ENCODE peak calls at places on chromosome 11, in seven cellular contexts. U is Calu3, Q is choroid plexus epithelial cell, T is endodermal cell, F is mucosa of descending colon, S is fibroblast of lung, J is foreskin keratinocyte. P is an unnamed sample.

GRCh38 chr11:117821431-117821830 is 3.1 kb downstream of the FXYD2 start:
- DNase-seq in U (no peak), Q (no peak), T (no peak), F (no peak), S (no peak), J (no peak), P (no peak)

GRCh38 chr11:873723-874122 is 31.1 kb downstream of the TSPAN4 start:
- DNase-seq in U (no peak), Q (no peak), T (no peak), F (no peak), S (peak; percentile 49), J (no peak), P (no peak)

GRCh38 chr11:66368484-66368883 is 3.1 kb downstream of the SLC29A2 start:
- DNase-seq in U (no peak), Q (no peak), T (no peak), F (no peak), S (no peak), J (no peak), P (no peak)

GRCh38 chr11:109120341-109120740 is 301.6 kb upstream of the C11orf87 start:
- DNase-seq in U (no peak), Q (peak; percentile 56), T (no peak), F (no peak), S (no peak), J (no peak), P (no peak)

GRCh38 chr11:77611921-77612320 is 22.2 kb downstream of the AQP11 start:
- DNase-seq in U (no peak), Q (no peak), T (no peak), F (no peak), S (no peak), J (no peak), P (no peak)

GRCh38 chr11:32447252-32447651 is 11.9 kb upstream of the WT1 start:
- DNase-seq in U (no peak), Q (no peak), T (no peak), F (no peak), S (no peak), J (no peak), P (no peak)

GRCh38 chr11:22634897-22635629 is 9.4 kb upstream of the FANCF start:
- DNase-seq in U (peak; percentile 32), Q (peak; percentile 71), T (peak; percentile 83), F (peak; percentile 33), S (peak; percentile 51), J (peak; percentile 37), P (peak; percentile 14)

GRCh38 chr11:111429066-111429506 is 50.0 kb upstream of the POU2AF1 start:
- DNase-seq in U (peak; percentile 54), Q (peak; percentile 74), T (peak; percentile 87), F (peak; percentile 86), S (peak; percentile 71), J (no peak), P (no peak)

GRCh38 chr11:110296226-110297081 is at the start of gene RDX:
- DNase-seq in U (peak; percentile 76), Q (peak; percentile 65), T (peak; percentile 94), F (peak; percentile 64), S (peak; percentile 71), J (no peak), P (peak; percentile 51)

GRCh38 chr11:86003654-86004053 is 65.2 kb downstream of the PICALM start:
- DNase-seq in U (no peak), Q (no peak), T (no peak), F (no peak), S (no peak), J (peak; percentile 26), P (no peak)

GRCh38 chr11:40280161-40281054 is 1179.0 kb downstream of the LRRC4C start:
- DNase-seq in U (no peak), Q (no peak), T (no peak), F (no peak), S (no peak), J (no peak), P (no peak)

GRCh38 chr11:32374261-32374711 is 61.1 kb downstream of the WT1 start:
- DNase-seq in U (peak; percentile 25), Q (peak; percentile 46), T (peak; percentile 91), F (peak; percentile 68), S (peak; percentile 46), J (no peak), P (no peak)

GRCh38 chr11:45041556-45041955 is 90.9 kb upstream of the TP53I11 start:
- DNase-seq in U (no peak), Q (no peak), T (no peak), F (no peak), S (no peak), J (no peak), P (no peak)

GRCh38 chr11:8776209-8776608 is 93.6 kb downstream of the RPL27A start:
- DNase-seq in U (no peak), Q (no peak), T (peak; percentile 58), F (no peak), S (no peak), J (no peak), P (no peak)

GRCh38 chr11:110921742-110922200 is 209.5 kb upstream of the ARHGAP20 start:
- DNase-seq in U (no peak), Q (peak; percentile 70), T (peak; percentile 88), F (no peak), S (peak; percentile 62), J (no peak), P (peak; percentile 28)

GRCh38 chr11:84437129-84438123 is 1151.3 kb upstream of the CCDC90B start:
- DNase-seq in U (peak; percentile 39), Q (no peak), T (peak; percentile 96), F (peak; percentile 4), S (no peak), J (no peak), P (no peak)

GRCh38 chr11:46294365-46295309 is 17.2 kb downstream of the CREB3L1 start:
- DNase-seq in U (no peak), Q (peak; percentile 67), T (peak; percentile 92), F (no peak), S (peak; percentile 93), J (no peak), P (no peak)

GRCh38 chr11:60942970-60943565 is 8.9 kb downstream of the SLC15A3 start:
- DNase-seq in U (peak; percentile 76), Q (peak; percentile 51), T (no peak), F (peak; percentile 72), S (no peak), J (peak; percentile 61), P (no peak)

GRCh38 chr11:18313985-18314763 is 7.8 kb downstream of the HPS5 start:
- DNase-seq in U (no peak), Q (peak; percentile 75), T (peak; percentile 49), F (no peak), S (peak; percentile 15), J (no peak), P (no peak)

GRCh38 chr11:6357222-6357621 is 33.1 kb upstream of the SMPD1 start:
- DNase-seq in U (no peak), Q (peak; percentile 80), T (no peak), F (peak; percentile 35), S (peak; percentile 71), J (peak; percentile 30), P (peak; percentile 62)

GRCh38 chr11:21635359-21635758 is 557.5 kb upstream of the ANO5 start:
- DNase-seq in U (no peak), Q (no peak), T (no peak), F (no peak), S (no peak), J (no peak), P (no peak)

GRCh38 chr11:61543606-61544306 is 35.2 kb downstream of the LRRC10B start:
- DNase-seq in U (no peak), Q (peak; percentile 26), T (no peak), F (no peak), S (peak; percentile 82), J (no peak), P (no peak)

GRCh38 chr11:75577198-75577597 is 15.1 kb downstream of the SERPINH1 start:
- DNase-seq in U (peak; percentile 36), Q (peak; percentile 45), T (peak; percentile 88), F (peak; percentile 80), S (no peak), J (no peak), P (no peak)
- TF ChIP-seq CTCF in U (peak; percentile 42), Q (peak; percentile 67), T (peak; percentile 81), F (no peak), S (peak; percentile 68), J (peak; percentile 47), P (peak; percentile 53)

GRCh38 chr11:33830903-33831648 is 56.8 kb upstream of the FBXO3 start:
- DNase-seq in U (no peak), Q (no peak), T (no peak), F (no peak), S (no peak), J (no peak), P (peak; percentile 42)

GRCh38 chr11:33829430-33830141 is 55.3 kb upstream of the FBXO3 start:
- DNase-seq in U (peak; percentile 71), Q (peak; percentile 87), T (peak; percentile 90), F (peak; percentile 81), S (peak; percentile 83), J (no peak), P (peak; percentile 41)

GRCh38 chr11:33832676-33833075 is 58.4 kb upstream of the FBXO3 start:
- DNase-seq in U (no peak), Q (no peak), T (no peak), F (no peak), S (no peak), J (no peak), P (no peak)

DNA sequence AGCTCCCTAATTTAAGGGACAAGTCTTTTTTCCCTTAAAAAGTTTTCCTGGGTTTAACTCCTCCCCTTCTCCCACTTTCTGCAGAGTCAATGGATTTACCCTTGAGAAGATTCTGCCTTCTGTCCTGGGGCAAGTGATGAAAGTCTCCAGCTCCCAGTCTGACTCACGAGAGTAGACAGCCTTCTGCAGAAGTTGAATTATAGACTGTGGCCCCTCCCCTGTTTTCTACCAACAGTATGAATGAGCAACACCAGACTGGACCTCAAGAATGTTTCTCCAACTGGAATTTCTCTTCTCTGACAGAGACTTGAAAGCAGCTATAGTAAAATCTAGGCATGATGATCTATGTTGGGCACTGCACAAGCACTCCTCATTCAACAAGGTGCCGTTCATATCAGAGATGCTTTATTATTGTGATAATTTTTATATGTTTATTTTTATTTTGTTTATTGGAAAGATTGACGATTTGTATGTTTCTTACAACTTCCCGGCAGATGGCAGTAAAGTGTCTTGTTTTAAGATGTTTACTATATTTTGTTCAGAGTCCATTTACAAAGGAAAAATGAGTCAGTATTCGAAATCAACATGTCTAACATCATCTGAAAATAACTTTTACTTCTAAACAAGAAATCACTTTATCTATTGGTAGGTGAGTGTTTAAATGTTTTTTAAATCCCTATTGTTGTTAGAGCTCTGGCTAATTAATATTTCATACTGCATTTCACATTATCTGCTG is 56.6 kb downstream of the LMO2 start:
- DNase-seq in U (no peak), Q (peak; percentile 71), T (no peak), F (peak; percentile 23), S (peak; percentile 75), J (peak; percentile 49), P (peak; percentile 60)
- TF ChIP-seq CTCF in U (peak; percentile 15), Q (peak; percentile 41), T (peak; percentile 23), F (no peak), S (peak; percentile 25), J (peak; percentile 66), P (peak; percentile 10)

DNA sequence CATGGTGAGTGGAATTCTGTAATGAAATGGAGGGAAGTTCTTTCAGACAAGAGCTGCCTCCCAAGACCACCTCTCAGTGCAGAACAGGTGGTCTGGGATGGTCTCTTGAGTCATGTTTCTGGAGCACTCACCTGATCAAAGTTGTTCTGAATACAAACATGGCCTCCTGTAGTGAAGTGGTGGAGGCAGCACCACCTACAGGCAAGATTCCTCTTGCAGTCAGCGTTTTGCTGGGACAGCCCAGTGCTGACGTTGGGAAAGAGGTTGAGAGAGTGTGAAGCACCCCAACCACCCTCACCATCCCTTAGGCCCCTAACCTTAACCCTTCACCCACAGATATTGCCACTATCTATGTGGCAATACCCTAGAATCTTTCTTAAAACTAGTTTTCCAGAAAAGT is 371.4 kb downstream of the CADM1 start:
- DNase-seq in U (no peak), Q (peak; percentile 4), T (peak; percentile 70), F (peak; percentile 57), S (no peak), J (no peak), P (no peak)
- TF ChIP-seq CTCF in U (no peak), Q (peak; percentile 25), T (peak; percentile 69), F (no peak), S (no peak), J (peak; percentile 50), P (peak; percentile 24)

GRCh38 chr11:2150206-2150847 is 10.7 kb downstream of the INS start:
- DNase-seq in U (no peak), Q (peak; percentile 87), T (peak; percentile 67), F (no peak), S (peak; percentile 78), J (no peak), P (no peak)
- TF ChIP-seq CTCF in U (peak; percentile 20), Q (peak; percentile 82), T (peak; percentile 85), F (no peak), S (peak; percentile 69), J (peak; percentile 72), P (peak; percentile 65)

P was measured in kidney epithelial cell.